ENCODE peak calls at places on chromosomes 5 and 9, in ten cellular contexts. P is fibroblast of lung; D is omental fat pad; H is tibial nerve; K is PC-9; G is stimulated activated CD8-positive, alpha-beta memory T cell treated with anti-CD3 and anti-CD28 coated beads, Interleukin-4, amount 100 ng/mL, for 48 hours; X is activated CD8-positive, alpha-beta T cell treated with anti-CD3 and anti-CD28 coated beads, Interleukin-2, amount 10 ng/mL, durations not matched to agents 7 days and 5 days; A is effector CD4-positive, alpha-beta T cell; Y is renal cortical epithelial cell; I is LHCN-M2. W is an unnamed sample.

GRCh38 chr9:91485006-91485405 is 61.4 kb upstream of the NFIL3 start:
- DNase-seq in H (no peak), P (no peak), A (no peak), D (no peak), K (no peak), X (no peak), G (no peak), Y (no peak), I (peak; percentile 52), W (no peak)

GRCh38 chr5:80990971-80991370 is 30.8 kb downstream of the RASGRF2 start:
- DNase-seq in K (peak; percentile 89), H (no peak), G (no peak), D (no peak), I (no peak), A (no peak), Y (peak; percentile 74), P (no peak), X (no peak), W (no peak)

GRCh38 chr5:14386882-14387575 is 194.6 kb upstream of the OTULINL start:
- DNase-seq in Y (no peak), A (no peak), X (no peak), K (no peak), I (no peak), G (no peak), D (no peak), H (no peak), P (no peak), W (no peak)

GRCh38 chr5:37940931-37941623 is 101.2 kb upstream of the GDNF start:
- DNase-seq in Y (no peak), H (no peak), D (no peak), X (no peak), I (no peak), A (no peak), G (no peak), K (no peak), P (no peak), W (no peak)

GRCh38 chr9:120043448-120043847 is 536.5 kb downstream of the CDK5RAP2 start:
- DNase-seq in K (no peak), D (no peak), H (no peak), I (no peak), G (no peak), A (no peak), P (no peak), X (no peak), Y (no peak), W (no peak)

GRCh38 chr5:168407222-168407621 is 79.0 kb upstream of the RARS1 start:
- DNase-seq in G (no peak), I (peak; percentile 20), X (no peak), H (no peak), D (no peak), K (no peak), P (no peak), A (no peak), Y (no peak), W (no peak)

GRCh38 chr9:80793706-80794105 is 895.6 kb downstream of the TLE1 start:
- DNase-seq in K (no peak), D (no peak), A (no peak), G (no peak), Y (no peak), P (no peak), H (no peak), I (no peak), X (no peak), W (no peak)

GRCh38 chr5:159995841-159996240 is 13.1 kb upstream of the TTC1 start:
- DNase-seq in I (no peak), Y (peak; percentile 64), P (no peak), H (no peak), G (no peak), X (no peak), A (no peak), D (no peak), K (no peak), W (no peak)

GRCh38 chr9:93684806-93685553 is 108.6 kb downstream of the PHF2 start:
- DNase-seq in D (peak; percentile 14), I (peak; percentile 14), G (peak; percentile 16), X (peak; percentile 8), Y (no peak), K (no peak), A (no peak), P (no peak), H (peak; percentile 1), W (no peak)

GRCh38 chr5:20166496-20166895 is 178.5 kb upstream of the CDH18 start:
- DNase-seq in X (no peak), Y (no peak), P (no peak), K (no peak), I (peak; percentile 1), D (no peak), G (no peak), A (no peak), H (no peak), W (no peak)

GRCh38 chr9:36040271-36040925 is 3.7 kb downstream of the RECK start:
- DNase-seq in G (no peak), K (peak; percentile 44), A (no peak), D (no peak), P (peak; percentile 4), I (peak; percentile 28), X (no peak), Y (no peak), H (no peak), W (no peak)

GRCh38 chr5:98109561-98110006 is 663.9 kb upstream of the RGMB start:
- DNase-seq in G (no peak), A (no peak), X (no peak), D (no peak), P (peak; percentile 78), H (no peak), I (peak; percentile 97), K (no peak), Y (peak; percentile 4), W (peak; percentile 91)

GRCh38 chr9:128026255-128027165 is 40.6 kb downstream of the NAIF1 start:
- DNase-seq in X (peak; percentile 92), Y (no peak), A (peak; percentile 84), K (no peak), P (no peak), H (peak; percentile 8), G (peak; percentile 70), I (no peak), D (no peak), W (no peak)

GRCh38 chr5:133962131-133962530 is 6.3 kb downstream of the C5orf15 start:
- DNase-seq in G (no peak), A (no peak), P (peak; percentile 38), H (no peak), D (no peak), X (no peak), K (no peak), I (peak; percentile 25), Y (no peak), W (no peak)

GRCh38 chr9:106799146-106799545 is 63.8 kb upstream of the ZNF462 start:
- DNase-seq in Y (peak; percentile 97), G (no peak), K (peak; percentile 71), X (no peak), I (peak; percentile 93), H (no peak), D (no peak), P (peak; percentile 84), A (no peak), W (peak; percentile 81)

GRCh38 chr5:179112469-179113142 is 52.4 kb downstream of the ZNF354C start:
- DNase-seq in D (no peak), X (peak; percentile 9), Y (no peak), A (no peak), G (no peak), K (no peak), P (no peak), I (no peak), H (no peak), W (no peak)

GRCh38 chr5:171697591-171698102 is 88.0 kb upstream of the SMIM23 start:
- DNase-seq in X (no peak), D (no peak), K (no peak), P (no peak), H (no peak), I (no peak), Y (no peak), A (no peak), G (no peak), W (no peak)

GRCh38 chr9:85610074-85610855 is 131.5 kb downstream of the AGTPBP1 start:
- DNase-seq in G (no peak), P (peak; percentile 89), K (no peak), H (peak; percentile 66), D (no peak), A (peak; percentile 30), Y (peak; percentile 81), I (peak; percentile 76), X (peak; percentile 70), W (peak; percentile 39)

GRCh38 chr5:154403234-154403633 is 42.6 kb upstream of the SAP30L start:
- DNase-seq in X (no peak), I (no peak), G (no peak), K (no peak), H (no peak), P (no peak), A (no peak), D (no peak), Y (no peak), W (no peak)

GRCh38 chr9:111597852-111598729 is 1.4 kb downstream of the PTGR1 start:
- DNase-seq in A (peak; percentile 53), X (peak; percentile 68), H (peak; percentile 32), P (peak; percentile 74), G (peak; percentile 65), D (no peak), K (peak; percentile 66), I (peak; percentile 54), Y (peak; percentile 76), W (peak; percentile 22)

GRCh38 chr5:29588276-29588675 is 1605.2 kb upstream of the CDH6 start:
- DNase-seq in P (no peak), X (no peak), K (no peak), Y (no peak), D (no peak), H (no peak), G (no peak), A (no peak), I (no peak), W (no peak)

W was measured in skeletal muscle cell.